ENCODE peak calls at places on chromosomes 6 and 20, in six cellular contexts. One of them, this sample, is unnamed.
A peak's percentile ranks its signal among the peaks of the same experiment; 100 is the strongest.

GRCh38 chr6:104885518-104886043 is 25.9 kb upstream of the HACE1 start:
- DNase-seq in A172: no peak
- DNase-seq in retinal pigment epithelial cell: no peak
- DNase-seq in SK-N-MC: no peak
- DNase-seq in EL: no peak
- DNase-seq in HCEC 1CT: no peak
- DNase-seq in this sample: no peak

GRCh38 chr20:13525225-13525940 is 113.3 kb downstream of the TASP1 start:
- DNase-seq in A172: peak; percentile 62
- DNase-seq in retinal pigment epithelial cell: peak; percentile 89
- DNase-seq in SK-N-MC: no peak
- DNase-seq in EL: peak; percentile 97
- DNase-seq in HCEC 1CT: peak; percentile 97
- DNase-seq in this sample: peak; percentile 91

GRCh38 chr6:131251593-131252204 is 116.4 kb downstream of the AKAP7 start:
- DNase-seq in A172: no peak
- DNase-seq in retinal pigment epithelial cell: no peak
- DNase-seq in SK-N-MC: no peak
- DNase-seq in EL: no peak
- DNase-seq in HCEC 1CT: no peak
- DNase-seq in this sample: no peak

GRCh38 chr6:113879186-113880096 is 22.3 kb downstream of the MARCKS start:
- DNase-seq in A172: peak; percentile 75
- DNase-seq in retinal pigment epithelial cell: peak; percentile 74
- DNase-seq in SK-N-MC: no peak
- DNase-seq in EL: peak; percentile 77
- DNase-seq in HCEC 1CT: peak; percentile 66
- DNase-seq in this sample: peak; percentile 69

GRCh38 chr6:30129818-30130679 is 5.9 kb upstream of the TRIM40 start:
- DNase-seq in A172: no peak
- DNase-seq in retinal pigment epithelial cell: no peak
- DNase-seq in SK-N-MC: no peak
- DNase-seq in EL: no peak
- DNase-seq in HCEC 1CT: no peak
- DNase-seq in this sample: no peak

GRCh38 chr6:48183816-48184215 is 72.8 kb upstream of the PTCHD4 start:
- DNase-seq in A172: no peak
- DNase-seq in retinal pigment epithelial cell: no peak
- DNase-seq in SK-N-MC: no peak
- DNase-seq in EL: peak; percentile 1
- DNase-seq in HCEC 1CT: peak; percentile 36
- DNase-seq in this sample: no peak

GRCh38 chr6:1423578-1423977 is 34.2 kb downstream of the FOXF2 start:
- DNase-seq in A172: no peak
- DNase-seq in retinal pigment epithelial cell: no peak
- DNase-seq in SK-N-MC: no peak
- DNase-seq in EL: peak; percentile 44
- DNase-seq in HCEC 1CT: peak; percentile 2
- DNase-seq in this sample: no peak

GRCh38 chr6:42025066-42025789 is 25.1 kb upstream of the TAF8 start:
- DNase-seq in A172: no peak
- DNase-seq in retinal pigment epithelial cell: no peak
- DNase-seq in SK-N-MC: no peak
- DNase-seq in EL: no peak
- DNase-seq in HCEC 1CT: no peak
- DNase-seq in this sample: no peak

GRCh38 chr6:122075084-122075760 is 324.2 kb upstream of the HSF2 start:
- DNase-seq in A172: no peak
- DNase-seq in retinal pigment epithelial cell: no peak
- DNase-seq in SK-N-MC: no peak
- DNase-seq in EL: no peak
- DNase-seq in HCEC 1CT: no peak
- DNase-seq in this sample: no peak

GRCh38 chr6:5213851-5214507 is 46.8 kb downstream of the LYRM4 start:
- DNase-seq in A172: no peak
- DNase-seq in retinal pigment epithelial cell: no peak
- DNase-seq in SK-N-MC: no peak
- DNase-seq in EL: peak; percentile 62
- DNase-seq in HCEC 1CT: peak; percentile 16
- DNase-seq in this sample: no peak

GRCh38 chr20:59837623-59838394 is 95.6 kb downstream of the SYCP2 start:
- DNase-seq in A172: no peak
- DNase-seq in retinal pigment epithelial cell: no peak
- DNase-seq in SK-N-MC: no peak
- DNase-seq in EL: no peak
- DNase-seq in HCEC 1CT: no peak
- DNase-seq in this sample: no peak

GRCh38 chr6:55594442-55594841 is 15.4 kb upstream of the HMGCLL1 start:
- DNase-seq in A172: no peak
- DNase-seq in retinal pigment epithelial cell: no peak
- DNase-seq in SK-N-MC: no peak
- DNase-seq in EL: no peak
- DNase-seq in HCEC 1CT: no peak
- DNase-seq in this sample: no peak

GRCh38 chr6:43256670-43257664 is 13.7 kb downstream of the TTBK1 start:
- DNase-seq in A172: no peak
- DNase-seq in retinal pigment epithelial cell: no peak
- DNase-seq in SK-N-MC: no peak
- DNase-seq in EL: no peak
- DNase-seq in HCEC 1CT: no peak
- DNase-seq in this sample: no peak

GRCh38 chr6:168353041-168353440 is 33.5 kb upstream of the DACT2 start:
- DNase-seq in A172: no peak
- DNase-seq in retinal pigment epithelial cell: no peak
- DNase-seq in SK-N-MC: no peak
- DNase-seq in EL: no peak
- DNase-seq in HCEC 1CT: no peak
- DNase-seq in this sample: no peak

This sample was measured in HT1080.